ENCODE peak calls at places on chromosome 11, in ten cellular contexts. A, H, N, D, I, W, S, O, T and V are unnamed samples.

GRCh38 chr11:133836076-133836548 is 9.2 kb downstream of the SPATA19 start:
- DNase-seq in T (no peak), W (no peak), D (no peak), S (no peak), H (no peak), O (no peak), N (no peak), A (no peak), I (no peak), V (no peak)

GRCh38 chr11:44104472-44105294 is 9.2 kb downstream of the EXT2 start:
- DNase-seq in W (no peak), O (peak), N (no peak), S (no peak), T (no peak), D (no peak), I (peak), H (no peak), A (no peak), V (no peak)

GRCh38 chr11:103491777-103492176 is 382.6 kb downstream of the DYNC2H1 start:
- DNase-seq in O (peak), N (no peak), S (no peak), W (no peak), T (no peak), H (no peak), I (no peak), D (peak), A (no peak), V (no peak)

GRCh38 chr11:45649544-45650165 is 15.8 kb downstream of the CHST1 start:
- DNase-seq in N (no peak), D (no peak), A (no peak), H (no peak), I (no peak), O (no peak), W (no peak), S (no peak), T (no peak), V (no peak)

GRCh38 chr11:44737686-44738085 is 10.9 kb downstream of the TSPAN18 start:
- DNase-seq in O (no peak), H (no peak), S (no peak), A (no peak), N (no peak), I (no peak), T (no peak), D (no peak), W (no peak), V (no peak)

GRCh38 chr11:134471341-134472187 is 59.5 kb upstream of the B3GAT1 start:
- DNase-seq in O (peak), W (no peak), D (no peak), N (no peak), S (no peak), A (no peak), H (no peak), T (no peak), I (no peak), V (peak)

GRCh38 chr11:69699213-69699612 is 4.6 kb downstream of the FGF19 start:
- DNase-seq in N (no peak), A (no peak), O (no peak), D (no peak), H (no peak), T (no peak), I (peak), W (no peak), S (no peak), V (no peak)

GRCh38 chr11:68667511-68668253 is 16.7 kb upstream of the GAL start:
- DNase-seq in D (no peak), O (no peak), A (no peak), S (no peak), N (no peak), T (no peak), I (no peak), W (no peak), H (no peak), V (no peak)

GRCh38 chr11:4049006-4049405 is 45.6 kb upstream of the RRM1 start:
- DNase-seq in A (no peak), D (no peak), W (no peak), O (no peak), N (no peak), S (no peak), I (no peak), H (peak), T (peak), V (no peak)

GRCh38 chr11:14414470-14415461 is 55.8 kb upstream of the RRAS2 start:
- DNase-seq in O (no peak), I (peak), N (no peak), T (peak), S (peak), A (no peak), W (no peak), D (no peak), H (no peak), V (no peak)

GRCh38 chr11:76443254-76443935 is 1.4 kb upstream of the EMSY start:
- DNase-seq in H (peak), I (peak), N (no peak), D (no peak), W (no peak), O (no peak), T (no peak), A (no peak), S (peak), V (no peak)
- H3K27ac ChIP-seq in H (peak), I (peak), N (no peak), D (peak), W (no peak), O (no peak), T (peak), A (peak), S (peak), V (no peak)

GRCh38 chr11:102320166-102320565 is 2.9 kb downstream of the BIRC3 start:
- DNase-seq in O (no peak), A (no peak), H (no peak), S (no peak), N (no peak), T (no peak), W (no peak), I (no peak), D (no peak), V (no peak)
- H3K27ac ChIP-seq in O (no peak), A (no peak), H (no peak), S (no peak), N (no peak), T (no peak), W (peak), I (no peak), D (no peak), V (peak)

GRCh38 chr11:115363426-115363825 is 140.8 kb downstream of the CADM1 start:
- DNase-seq in H (no peak), W (no peak), A (no peak), S (no peak), D (no peak), I (no peak), T (no peak), N (no peak), O (no peak), V (no peak)
- H3K27ac ChIP-seq in H (no peak), W (no peak), A (no peak), S (no peak), D (no peak), I (no peak), T (no peak), N (no peak), O (no peak), V (no peak)

GRCh38 chr11:67435031-67435726 is 2.3 kb downstream of the PTPRCAP start:
- DNase-seq in A (no peak), H (no peak), I (no peak), O (no peak), D (no peak), N (no peak), W (no peak), S (no peak), T (no peak), V (no peak)

GRCh38 chr11:67436459-67437081 is 912 bp downstream of the PTPRCAP start:
- DNase-seq in I (peak), O (peak), T (no peak), H (peak), N (no peak), W (no peak), D (no peak), A (no peak), S (no peak), V (no peak)

GRCh38 chr11:67435727-67436458 is 1.6 kb downstream of the PTPRCAP start:
- DNase-seq in S (no peak), T (no peak), W (no peak), O (no peak), H (no peak), N (no peak), D (no peak), I (no peak), A (no peak), V (no peak)

GRCh38 chr11:67438121-67438902 is 830 bp upstream of the PTPRCAP start:
- DNase-seq in S (no peak), A (no peak), D (no peak), H (peak), N (no peak), I (no peak), T (no peak), O (peak), W (no peak), V (no peak)

GRCh38 chr11:67437082-67437821 is at the start of gene PTPRCAP:
- DNase-seq in D (no peak), W (no peak), T (no peak), A (no peak), O (no peak), H (peak), N (no peak), I (peak), S (no peak), V (no peak)
- H3K27ac ChIP-seq in D (no peak), W (peak), T (no peak), A (no peak), O (peak), H (peak), N (no peak), I (peak), S (no peak), V (no peak)

GRCh38 chr11:65184146-65184545 is 2.4 kb downstream of the CAPN1 start:
- DNase-seq in D (no peak), T (no peak), O (peak), W (no peak), I (no peak), N (no peak), A (no peak), H (no peak), S (no peak), V (no peak)

GRCh38 chr11:65185166-65185565 is 3.4 kb downstream of the CAPN1 start:
- DNase-seq in W (no peak), A (no peak), I (no peak), D (no peak), T (no peak), S (no peak), O (no peak), N (no peak), H (no peak), V (no peak)

GRCh38 chr11:65181569-65182257 is at the start of gene CAPN1:
- DNase-seq in W (peak), A (peak), I (peak), D (peak), T (peak), S (peak), N (peak), H (peak), O (peak), V (no peak)

GRCh38 chr11:65182258-65183170 is 786 bp downstream of the CAPN1 start:
- DNase-seq in A (peak), O (peak), I (peak), D (no peak), T (no peak), S (peak), H (peak), W (no peak), N (peak), V (no peak)

DNA sequence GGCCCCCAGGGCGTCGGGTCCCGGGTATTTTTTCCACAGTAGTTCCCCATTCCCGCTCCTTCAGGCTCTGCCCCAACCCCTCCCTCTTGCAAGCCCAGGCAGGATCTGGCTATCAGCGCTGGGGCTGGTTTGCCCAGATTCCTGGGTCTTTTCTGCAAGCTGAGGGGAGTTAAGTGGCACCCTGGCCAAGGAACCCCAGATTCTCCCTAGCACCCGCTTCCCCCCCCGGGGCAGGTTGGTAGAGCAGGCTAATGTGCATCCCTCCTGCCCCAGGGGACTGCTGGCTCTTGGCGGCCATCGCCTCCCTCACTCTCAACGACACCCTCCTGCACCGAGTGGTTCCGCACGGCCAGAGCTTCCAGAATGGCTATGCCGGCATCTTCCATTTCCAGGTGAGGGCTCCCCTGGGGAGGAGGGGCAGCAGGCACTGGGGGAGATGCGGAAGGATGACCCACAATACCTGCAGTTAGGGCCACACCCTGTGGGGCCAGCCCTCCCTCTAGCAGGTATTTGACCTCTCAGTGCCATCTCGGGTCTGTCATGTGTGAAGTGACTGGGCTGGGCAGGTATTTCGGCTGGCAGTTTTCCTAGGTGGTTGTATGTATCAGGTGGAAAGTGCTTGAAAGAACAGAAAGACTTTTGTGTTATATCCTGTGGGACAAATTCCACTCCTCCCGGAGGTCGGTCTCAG is 1.6 kb downstream of the CAPN1 start:
- DNase-seq in A (peak), D (peak), W (no peak), N (no peak), I (no peak), H (no peak), S (no peak), O (peak), T (no peak), V (no peak)
- H3K27ac ChIP-seq in A (no peak), D (peak), W (peak), N (no peak), I (no peak), H (no peak), S (no peak), O (no peak), T (no peak), V (no peak)

GRCh38 chr11:100639140-100639539 is 47.9 kb upstream of the ARHGAP42 start:
- DNase-seq in D (peak), I (peak), A (no peak), T (peak), N (no peak), S (peak), W (no peak), O (no peak), H (no peak), V (peak)
- H3K27ac ChIP-seq in D (peak), I (no peak), A (no peak), T (peak), N (peak), S (peak), W (no peak), O (no peak), H (no peak), V (no peak)